ENCODE peak calls at places on chromosomes 3 and 15, in ten cellular contexts. R, T, L, S, Z, Q, O, U, E and M are unnamed samples.

GRCh38 chr15:92538115-92538514 is 117.5 kb downstream of the FAM174B start:
- DNase-seq in S (no peak), U (no peak), Z (no peak), R (no peak), O (no peak), T (no peak), E (no peak), L (no peak), Q (no peak), M (no peak)

GRCh38 chr15:67968564-67969440 is 85.3 kb upstream of the PIAS1 start:
- DNase-seq in S (no peak), R (no peak), O (no peak), T (no peak), L (no peak), Q (no peak), U (peak), E (no peak), Z (no peak), M (no peak)

GRCh38 chr3:42733501-42734262 is 31.1 kb upstream of the HHATL start:
- DNase-seq in R (no peak), U (peak), T (no peak), O (peak), Z (no peak), S (no peak), Q (no peak), L (no peak), E (no peak), M (no peak)

GRCh38 chr3:30681276-30682211 is 75.1 kb downstream of the TGFBR2 start:
- DNase-seq in L (no peak), O (no peak), Z (peak), E (no peak), Q (no peak), R (no peak), U (no peak), T (no peak), S (no peak), M (peak)

GRCh38 chr3:138470687-138471086 is 36.3 kb downstream of the ESYT3 start:
- DNase-seq in S (no peak), O (no peak), R (no peak), Q (no peak), U (no peak), T (no peak), L (no peak), E (no peak), Z (peak), M (no peak)

GRCh38 chr15:64236156-64236555 is 73.3 kb upstream of the PPIB start:
- DNase-seq in T (no peak), R (no peak), O (no peak), E (no peak), S (no peak), Q (no peak), Z (no peak), L (no peak), U (no peak), M (no peak)

GRCh38 chr15:52795464-52796227 is 5.5 kb upstream of the ONECUT1 start:
- DNase-seq in R (no peak), Q (no peak), E (no peak), O (no peak), U (no peak), Z (no peak), L (no peak), T (no peak), S (no peak), M (no peak)

GRCh38 chr3:68620211-68620610 is 312.1 kb downstream of the TAFA4 start:
- DNase-seq in L (no peak), Q (no peak), R (no peak), E (no peak), T (no peak), Z (no peak), U (no peak), O (no peak), S (no peak), M (no peak)

GRCh38 chr3:139455855-139456254 is 20.5 kb downstream of the RBP2 start:
- DNase-seq in S (peak), R (peak), T (no peak), E (peak), Z (no peak), O (no peak), Q (no peak), U (peak), L (no peak), M (no peak)

GRCh38 chr15:101267320-101268104 is 9.8 kb downstream of the SELENOS start:
- DNase-seq in O (peak), L (peak), T (no peak), E (peak), S (peak), Z (peak), U (peak), R (no peak), Q (no peak), M (peak)